ENCODE peak calls at places on chromosomes 6 and 20, in ten cellular contexts. T, K, H, Y, G, B, W, V, I and D are unnamed samples.

GRCh38 chr6:36873612-36874011 is 991 bp downstream of the PPIL1 start:
- DNase-seq in T (no peak), K (peak; percentile 47), H (no peak), Y (no peak), G (no peak), B (no peak), W (no peak), V (no peak), I (peak; percentile 47), D (no peak)

GRCh38 chr20:59808729-59809381 is 124.6 kb downstream of the SYCP2 start:
- DNase-seq in T (no peak), K (peak; percentile 15), H (peak; percentile 12), Y (no peak), G (no peak), B (no peak), W (no peak), V (no peak), I (no peak), D (peak; percentile 65)

GRCh38 chr20:23628402-23629016 is 9.2 kb downstream of the CST3 start:
- DNase-seq in T (no peak), K (no peak), H (no peak), Y (no peak), G (no peak), B (no peak), W (no peak), V (no peak), I (no peak), D (no peak)

GRCh38 chr6:133621751-133622150 is 267.2 kb upstream of the TCF21 start:
- DNase-seq in T (no peak), K (no peak), H (no peak), Y (peak; percentile 42), G (no peak), B (peak; percentile 59), W (no peak), V (no peak), I (no peak), D (no peak)

GRCh38 chr20:62837091-62837490 is 20.2 kb downstream of the COL9A3 start:
- DNase-seq in T (no peak), K (no peak), H (no peak), Y (no peak), G (no peak), B (no peak), W (no peak), V (no peak), I (no peak), D (no peak)

GRCh38 chr20:63752411-63753101 is 13.0 kb downstream of the SLC2A4RG start:
- DNase-seq in T (no peak), K (no peak), H (no peak), Y (no peak), G (no peak), B (no peak), W (no peak), V (no peak), I (peak; percentile 14), D (no peak)

GRCh38 chr20:63230800-63231268 is 4.9 kb upstream of the BIRC7 start:
- DNase-seq in T (peak; percentile 71), K (no peak), H (peak; percentile 50), Y (peak; percentile 81), G (no peak), B (peak; percentile 73), W (no peak), V (peak; percentile 65), I (no peak), D (no peak)

GRCh38 chr20:23094927-23095326 is 8.8 kb upstream of the CD93 start:
- DNase-seq in T (no peak), K (no peak), H (no peak), Y (peak; percentile 64), G (no peak), B (peak; percentile 73), W (no peak), V (no peak), I (no peak), D (no peak)

GRCh38 chr20:15619341-15619740 is 953.9 kb downstream of the KIF16B start:
- DNase-seq in T (no peak), K (no peak), H (no peak), Y (no peak), G (no peak), B (no peak), W (no peak), V (no peak), I (no peak), D (no peak)

GRCh38 chr20:43404880-43405279 is 52.8 kb upstream of the SRSF6 start:
- DNase-seq in T (no peak), K (peak; percentile 41), H (no peak), Y (no peak), G (no peak), B (peak; percentile 21), W (no peak), V (no peak), I (no peak), D (no peak)

GRCh38 chr6:133553652-133554051 is 312.5 kb downstream of the EYA4 start:
- DNase-seq in T (peak; percentile 43), K (peak; percentile 42), H (no peak), Y (peak; percentile 79), G (no peak), B (peak; percentile 84), W (no peak), V (peak; percentile 65), I (peak; percentile 23), D (no peak)

GRCh38 chr6:41153992-41154625 is at the start of gene TREML1:
- DNase-seq in T (no peak), K (no peak), H (no peak), Y (no peak), G (no peak), B (no peak), W (no peak), V (no peak), I (no peak), D (no peak)

GRCh38 chr6:144156334-144156733 is 6.0 kb downstream of the STX11 start:
- DNase-seq in T (no peak), K (no peak), H (no peak), Y (peak; percentile 73), G (no peak), B (peak; percentile 64), W (no peak), V (no peak), I (no peak), D (no peak)

GRCh38 chr6:13992417-13993055 is 67.8 kb downstream of the RNF182 start:
- DNase-seq in T (no peak), K (no peak), H (no peak), Y (peak; percentile 13), G (no peak), B (peak; percentile 8), W (peak; percentile 23), V (peak; percentile 77), I (no peak), D (no peak)

GRCh38 chr20:25061103-25061799 is 3.3 kb upstream of the ACSS1 start:
- DNase-seq in T (no peak), K (no peak), H (no peak), Y (no peak), G (no peak), B (no peak), W (no peak), V (no peak), I (no peak), D (no peak)

GRCh38 chr6:139144490-139145085 is 9.7 kb downstream of the HECA start:
- DNase-seq in T (no peak), K (no peak), H (no peak), Y (no peak), G (no peak), B (no peak), W (no peak), V (no peak), I (no peak), D (no peak)

GRCh38 chr6:122770835-122771601 is 8.5 kb upstream of the FABP7 start:
- DNase-seq in T (no peak), K (no peak), H (no peak), Y (no peak), G (no peak), B (no peak), W (no peak), V (no peak), I (no peak), D (no peak)
- TF ChIP-seq CTCF in T (no peak), K (no peak), H (no peak), Y (no peak), G (no peak), B (no peak), W (peak; percentile 28), V (no peak), I (no peak), D (no peak)

DNA sequence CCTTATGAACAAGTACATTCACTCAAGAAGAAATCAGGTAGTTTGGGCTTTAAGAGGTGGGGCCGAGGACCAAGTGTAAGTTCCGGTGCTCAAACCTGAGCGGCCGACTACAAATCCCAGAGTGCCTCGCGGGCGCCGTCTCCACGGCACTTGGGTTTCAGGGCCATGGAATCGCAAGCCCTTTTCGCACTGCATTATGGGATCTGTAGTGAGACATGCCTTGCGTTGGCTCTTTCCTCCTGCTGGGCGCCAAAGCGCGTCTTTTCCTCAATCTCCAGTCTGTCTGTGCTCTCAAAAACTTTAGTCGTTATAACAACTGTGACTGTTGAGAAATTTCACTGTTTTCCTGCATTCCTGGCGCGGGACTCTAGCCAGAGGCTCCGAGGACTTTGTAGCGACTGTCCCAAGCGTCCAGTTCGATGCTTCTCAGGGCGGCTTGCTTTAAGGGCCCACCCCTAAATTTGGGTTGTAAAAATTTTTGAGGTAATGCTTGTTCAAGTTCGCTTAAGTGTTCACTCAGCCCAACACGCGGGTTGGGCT is 408 bp upstream of the FBXO9 start:
- DNase-seq in T (peak; percentile 89), K (peak; percentile 93), H (peak; percentile 97), Y (peak; percentile 98), G (peak; percentile 96), B (peak; percentile 98), W (peak; percentile 95), V (peak; percentile 98), I (peak; percentile 93), D (peak; percentile 93)
- TF ChIP-seq CTCF in T (no peak), K (no peak), H (no peak), Y (peak; percentile 6), G (peak; percentile 14), B (no peak), W (no peak), V (peak; percentile 6), I (no peak), D (peak; percentile 49)

GRCh38 chr6:163180874-163181541 is 233.5 kb upstream of the QKI start:
- DNase-seq in T (peak; percentile 69), K (peak; percentile 39), H (peak; percentile 81), Y (peak; percentile 73), G (no peak), B (peak; percentile 75), W (peak; percentile 5), V (peak; percentile 63), I (peak; percentile 38), D (no peak)
- TF ChIP-seq CTCF in T (no peak), K (peak; percentile 28), H (peak; percentile 92), Y (peak; percentile 86), G (no peak), B (peak; percentile 90), W (peak; percentile 86), V (peak; percentile 91), I (peak; percentile 50), D (peak; percentile 78)

DNA sequence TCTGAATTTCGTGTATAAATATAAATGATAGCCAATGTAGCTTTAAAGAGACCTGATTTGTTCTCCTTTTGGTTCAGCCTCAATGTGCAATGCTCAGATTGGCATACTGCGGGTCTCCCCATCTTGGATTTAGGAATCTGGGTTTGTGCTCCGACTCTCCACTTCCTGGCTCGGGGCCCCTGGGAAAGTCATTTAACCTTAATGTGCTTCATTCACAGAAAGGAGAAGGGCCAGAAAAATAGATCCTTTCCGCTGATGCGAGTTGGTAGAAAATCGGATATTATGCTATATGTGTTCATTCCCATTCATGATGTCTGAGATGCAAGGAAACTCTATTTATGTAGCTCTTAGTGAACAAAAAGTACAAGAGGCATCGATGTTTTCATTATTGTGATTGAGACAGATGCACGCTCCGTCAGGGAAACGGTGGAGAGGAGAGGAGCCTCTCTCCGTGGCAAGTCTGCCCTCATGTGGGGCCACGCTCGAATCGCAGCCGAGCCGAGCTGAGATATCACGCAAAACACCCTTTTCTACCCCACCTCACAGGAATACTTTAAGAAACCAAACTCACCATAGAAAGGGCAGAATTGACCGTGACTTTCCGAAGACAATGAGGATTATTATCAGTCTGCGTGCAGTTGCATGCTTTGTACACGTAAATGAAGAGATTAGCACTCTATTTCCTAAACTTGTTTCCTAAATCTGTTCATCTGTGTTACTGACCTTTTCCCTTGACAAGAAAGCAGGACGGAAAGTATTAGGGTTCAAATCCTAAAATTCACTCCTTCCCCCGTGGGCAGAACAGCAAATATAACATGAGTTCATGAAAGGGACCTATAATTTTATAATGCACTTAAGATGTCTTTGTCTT is 136.6 kb downstream of the COL9A1 start:
- DNase-seq in T (peak; percentile 69), K (peak; percentile 34), H (peak; percentile 19), Y (peak; percentile 49), G (no peak), B (peak; percentile 46), W (no peak), V (peak; percentile 45), I (peak; percentile 15), D (no peak)
- TF ChIP-seq CTCF in T (peak; percentile 17), K (peak; percentile 83), H (peak; percentile 41), Y (peak; percentile 77), G (peak; percentile 2), B (peak; percentile 77), W (peak; percentile 91), V (peak; percentile 86), I (peak; percentile 88), D (peak; percentile 85)